ENCODE peak calls at places on chromosomes 1 and 21, in five cellular contexts. Q is suprapubic skin, B is endothelial cell of umbilical vein, E is breast epithelium, A is GM23338. S is an unnamed sample.

GRCh38 chr1:214002060-214002459 is 14.3 kb downstream of the PROX1 start:
- DNase-seq in Q (no peak), A (no peak), B (peak; percentile 19), E (no peak), S (no peak)

GRCh38 chr1:7615138-7615537 is 156.0 kb upstream of the VAMP3 start:
- DNase-seq in Q (no peak), B (no peak), E (no peak), A (no peak), S (peak; percentile 28)

GRCh38 chr1:113166473-113166872 is 93.5 kb downstream of the LRIG2 start:
- DNase-seq in B (no peak), A (no peak), E (no peak), Q (no peak), S (no peak)

GRCh38 chr1:186295980-186296379 is 79.1 kb downstream of the TPR start:
- DNase-seq in A (no peak), Q (no peak), E (no peak), B (no peak), S (no peak)

GRCh38 chr1:43265431-43265830 is 4.4 kb upstream of the TMEM125 start:
- DNase-seq in A (no peak), B (no peak), Q (no peak), E (no peak), S (no peak)

GRCh38 chr1:100075773-100076172 is 57.0 kb downstream of the SASS6 start:
- DNase-seq in B (no peak), Q (no peak), E (no peak), A (no peak), S (no peak)

GRCh38 chr21:44071359-44072104 is 35.7 kb upstream of the PWP2 start:
- DNase-seq in B (no peak), Q (no peak), E (no peak), A (peak; percentile 38), S (no peak)

GRCh38 chr1:3483801-3484444 is 29.5 kb downstream of the ARHGEF16 start:
- DNase-seq in E (no peak), A (peak; percentile 91), B (peak; percentile 25), Q (no peak), S (no peak)

GRCh38 chr1:8424539-8425116 is 106.7 kb downstream of the SLC45A1 start:
- DNase-seq in E (peak; percentile 65), Q (no peak), B (peak; percentile 66), A (peak; percentile 87), S (peak; percentile 77)

GRCh38 chr1:151368745-151369610 is 3.5 kb downstream of the SELENBP1 start:
- DNase-seq in B (no peak), A (no peak), Q (no peak), E (no peak), S (peak; percentile 60)

GRCh38 chr21:18117116-18117515 is 127.5 kb upstream of the CHODL start:
- DNase-seq in E (no peak), A (no peak), Q (no peak), B (no peak), S (no peak)

GRCh38 chr21:26751305-26751704 is 93.9 kb downstream of the ADAMTS1 start:
- DNase-seq in Q (no peak), A (no peak), E (no peak), B (no peak), S (no peak)

GRCh38 chr1:201149400-201149799 is 4.9 kb downstream of the TMEM9 start:
- DNase-seq in B (peak; percentile 29), Q (no peak), A (peak; percentile 72), E (no peak), S (no peak)
- TF ChIP-seq CTCF in B (peak; percentile 30), Q (no peak), A (peak; percentile 49), E (peak; percentile 33), S (no peak)

DNA sequence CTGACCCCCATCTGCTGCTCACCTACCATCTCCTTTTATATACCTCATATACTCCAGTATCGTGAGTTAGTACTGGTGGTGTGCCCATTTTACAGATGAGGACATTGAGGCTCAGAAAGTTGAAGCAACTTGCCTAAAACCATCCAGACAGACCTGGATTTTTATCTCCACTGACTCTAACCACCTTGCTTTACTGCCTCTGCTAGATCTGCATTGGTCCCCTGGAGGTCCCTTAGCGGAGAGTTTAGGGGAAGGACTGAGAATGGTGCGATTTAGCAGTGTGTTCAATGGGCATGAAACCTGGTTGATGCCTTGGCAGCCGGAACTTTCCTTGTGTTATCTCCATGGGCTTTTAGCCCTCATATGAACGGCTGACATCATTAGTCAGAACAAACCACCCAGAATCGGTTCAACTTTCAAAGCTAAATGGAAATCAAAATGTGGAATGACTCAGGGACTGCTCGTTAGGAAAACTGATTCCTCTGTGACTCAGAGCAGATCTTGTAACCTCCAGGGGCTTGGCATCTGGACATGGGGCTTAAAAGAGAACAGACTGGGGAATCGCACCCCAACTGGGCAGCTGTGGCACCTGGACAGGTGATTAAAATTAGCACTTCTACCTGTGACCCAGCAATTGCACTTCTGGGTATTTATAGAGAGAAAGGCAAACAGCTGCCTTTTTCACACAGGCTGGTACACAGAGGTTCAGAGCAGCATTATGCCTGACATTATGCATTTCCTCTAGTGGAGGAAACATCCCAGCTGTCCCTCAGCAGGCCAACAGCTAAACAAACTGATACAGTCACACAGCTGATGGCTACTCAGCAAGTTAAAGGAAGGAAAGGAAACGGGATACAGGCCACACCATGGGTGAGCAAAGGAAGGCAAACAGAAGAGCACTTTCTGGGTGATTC is 25.3 kb downstream of the TMEM51 start:
- DNase-seq in A (no peak), E (no peak), Q (no peak), B (peak; percentile 91), S (no peak)
- H3K27ac ChIP-seq in A (peak overlapping the region; percentile 84), E (peak overlapping the region; percentile 53), Q (no peak overlapping the region), B (peak overlapping the region; percentile 90), S (peak overlapping the region; percentile 60)

DNA sequence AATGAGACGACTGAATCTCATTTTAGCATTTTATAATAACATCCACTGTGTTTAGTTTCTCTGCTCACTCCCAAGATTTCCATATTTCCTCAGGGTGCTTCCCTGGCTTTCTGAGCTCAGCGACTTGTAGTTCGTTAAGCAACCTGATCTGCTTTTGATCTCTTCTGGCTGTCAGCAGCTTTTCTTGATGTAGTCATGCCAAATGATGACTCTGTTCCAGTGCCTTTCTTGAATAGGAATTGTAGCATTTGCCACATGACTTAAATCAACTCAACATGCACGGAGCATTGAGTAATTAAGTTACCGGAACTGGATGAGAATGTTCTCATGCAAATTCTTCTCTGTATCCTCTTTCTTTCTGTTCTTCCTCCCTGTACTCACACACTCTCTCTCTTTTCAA is 246.1 kb downstream of the FMN2 start:
- DNase-seq in Q (no peak), E (no peak), B (no peak), A (no peak), S (peak; percentile 67)
- TF ChIP-seq POLR2AphosphoS5 in Q (peak; percentile 38), E (no peak), B (no peak), A (no peak), S (peak; percentile 67)

GRCh38 chr1:24514946-24515345 is 12.3 kb downstream of the RCAN3 start:
- DNase-seq in B (no peak), E (no peak), A (no peak), Q (no peak), S (no peak)
- TF ChIP-seq CTCF in B (no peak), E (no peak), A (no peak), Q (no peak), S (no peak)

GRCh38 chr1:58927026-58927721 is 143.3 kb upstream of the JUN start:
- DNase-seq in A (no peak), B (no peak), E (no peak), Q (no peak), S (peak; percentile 26)
- H3K27ac ChIP-seq in A (no peak overlapping the region), B (no peak overlapping the region), E (no peak overlapping the region), Q (no peak overlapping the region), S (no peak overlapping the region)

GRCh38 chr1:241610056-241610815 is 29.9 kb downstream of the CHML start:
- DNase-seq in E (no peak), A (no peak), B (peak; percentile 78), Q (no peak), S (no peak)
- TF ChIP-seq POLR2AphosphoS5 in E (no peak), A (no peak), B (peak; percentile 38), Q (no peak), S (no peak)

GRCh38 chr1:101820080-101820479 is 176.6 kb downstream of the OLFM3 start:
- DNase-seq in A (peak; percentile 75), E (no peak), B (peak; percentile 12), Q (no peak), S (no peak)
- TF ChIP-seq CTCF in A (peak; percentile 75), E (no peak), B (no peak), Q (no peak), S (no peak)

DNA sequence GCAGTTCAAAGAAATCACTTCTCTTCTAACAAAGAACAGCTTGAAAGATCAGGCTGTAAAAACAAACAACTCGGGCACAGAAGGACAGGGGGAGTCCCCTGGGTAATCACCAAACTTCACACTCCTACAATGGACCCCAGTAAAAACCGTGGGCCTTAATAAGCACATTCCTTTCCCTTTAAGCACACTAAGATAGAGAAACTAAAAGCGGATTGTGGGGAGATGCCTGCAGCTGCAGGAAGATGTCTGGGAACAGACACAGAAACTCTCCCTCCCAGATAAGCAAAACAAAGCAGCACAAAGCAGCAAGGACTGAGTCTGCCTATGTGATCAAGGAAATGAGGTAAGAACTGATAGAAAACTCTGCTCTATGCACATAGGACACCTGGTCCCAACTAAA is 37.6 kb upstream of the CTBS start:
- DNase-seq in A (peak; percentile 19), B (peak; percentile 74), Q (no peak), E (no peak), S (no peak)
- H3K27ac ChIP-seq in A (no peak overlapping the region), B (no peak overlapping the region), Q (no peak overlapping the region), E (no peak overlapping the region), S (peak overlapping the region; percentile 10)

S was measured in sigmoid colon.